ENCODE peak calls at places on chromosomes 7 and 10, in four cellular contexts. O, J, F and Y are unnamed samples.

GRCh38 chr10:126618466-126618865 is 52.0 kb downstream of the C10orf90 start:
- DNase-seq in F (no peak), O (no peak), J (no peak), Y (no peak)

GRCh38 chr10:131744356-131744755 is 156.5 kb upstream of the PPP2R2D start:
- DNase-seq in J (peak; percentile 40), O (no peak), F (no peak), Y (no peak)

GRCh38 chr10:26887611-26888215 is 27.0 kb upstream of the ABI1 start:
- DNase-seq in O (no peak), F (no peak), J (no peak), Y (no peak)

GRCh38 chr10:52999258-52999657 is 226.7 kb upstream of the MBL2 start:
- DNase-seq in O (no peak), F (no peak), J (no peak), Y (no peak)

GRCh38 chr7:123125231-123125630 is 74.5 kb downstream of the SLC13A1 start:
- DNase-seq in F (no peak), J (no peak), O (no peak), Y (no peak)

GRCh38 chr10:89301231-89301630 is 615 bp upstream of the IFIT2 start:
- DNase-seq in F (no peak), J (no peak), O (no peak), Y (no peak)

GRCh38 chr7:32093415-32094408 is 23.5 kb upstream of the PDE1C start:
- DNase-seq in F (no peak), O (no peak), J (no peak), Y (peak; percentile 19)

GRCh38 chr10:132994371-132994796 is 52.0 kb upstream of the CFAP46 start:
- DNase-seq in F (no peak), J (no peak), O (no peak), Y (no peak)

GRCh38 chr10:107915277-107915634 is 750.8 kb upstream of the SORCS1 start:
- DNase-seq in F (no peak), O (no peak), J (no peak), Y (no peak)

GRCh38 chr7:95972554-95972953 is 200.2 kb downstream of the DYNC1I1 start:
- DNase-seq in J (no peak), F (no peak), O (no peak), Y (no peak)

GRCh38 chr7:22375359-22376048 is 18.6 kb upstream of the RAPGEF5 start:
- DNase-seq in J (no peak), O (no peak), F (no peak), Y (no peak)

GRCh38 chr7:117667456-117667855 is 187.6 kb downstream of the CFTR start:
- DNase-seq in O (no peak), F (no peak), J (no peak), Y (no peak)

GRCh38 chr7:12911053-12911452 is 223.6 kb downstream of the ARL4A start:
- DNase-seq in J (no peak), F (no peak), O (no peak), Y (no peak)

GRCh38 chr7:22668971-22669401 is 58.0 kb upstream of the IL6 start:
- DNase-seq in O (no peak), J (no peak), F (no peak), Y (no peak)

GRCh38 chr7:154776350-154776749 is 226.6 kb downstream of the PAXIP1 start:
- DNase-seq in F (no peak), J (no peak), O (no peak), Y (no peak)

GRCh38 chr7:26860361-26860760 is 4.0 kb downstream of the SKAP2 start:
- DNase-seq in F (no peak), O (no peak), J (no peak), Y (no peak)

GRCh38 chr7:48421357-48421756 is 250.1 kb downstream of the ABCA13 start:
- DNase-seq in F (no peak), O (no peak), J (no peak), Y (no peak)

GRCh38 chr10:125084191-125085186 is 75.9 kb downstream of the CTBP2 start:
- DNase-seq in F (peak; percentile 99), O (peak; percentile 11), J (peak; percentile 65), Y (no peak)

GRCh38 chr10:32413513-32413912 is 32.4 kb upstream of the CCDC7 start:
- DNase-seq in F (peak; percentile 25), J (no peak), O (no peak), Y (no peak)

GRCh38 chr10:126904807-126905686 is at the start of gene DOCK1:
- DNase-seq in J (peak; percentile 83), O (no peak), F (peak; percentile 82), Y (peak; percentile 91)

GRCh38 chr7:98049034-98049433 is 57.6 kb upstream of the LMTK2 start:
- DNase-seq in F (no peak), O (no peak), J (no peak), Y (peak; percentile 53)

GRCh38 chr10:59622320-59622901 is 87.2 kb downstream of the SLC16A9 start:
- DNase-seq in O (peak; percentile 41), F (peak; percentile 13), J (no peak), Y (peak; percentile 33)

GRCh38 chr10:132462463-132463332 is 65.7 kb downstream of the PWWP2B start:
- DNase-seq in J (no peak), F (no peak), O (no peak), Y (no peak)

GRCh38 chr10:129742742-129743550 is 221.1 kb downstream of the EBF3 start:
- DNase-seq in J (peak; percentile 28), O (no peak), F (no peak), Y (peak; percentile 78)

GRCh38 chr10:44463511-44464121 is 78.7 kb upstream of the CXCL12 start:
- DNase-seq in F (no peak), J (no peak), O (no peak), Y (no peak)

GRCh38 chr7:104341545-104341944 is 13.1 kb downstream of the LHFPL3 start:
- DNase-seq in J (no peak), O (peak; percentile 44), F (no peak), Y (no peak)

GRCh38 chr10:29853913-29854312 is 205.5 kb downstream of the JCAD start:
- DNase-seq in J (no peak), F (no peak), O (no peak), Y (no peak)

GRCh38 chr7:134365341-134366054 is 48.8 kb upstream of the SLC35B4 start:
- DNase-seq in J (no peak), F (peak; percentile 78), O (peak; percentile 28), Y (no peak)

GRCh38 chr10:4470231-4470840 is 355.7 kb upstream of the AKR1E2 start:
- DNase-seq in J (no peak), F (no peak), O (no peak), Y (no peak)

GRCh38 chr10:1605999-1606940 is 131.1 kb downstream of the ADARB2 start:
- DNase-seq in O (no peak), F (no peak), J (no peak), Y (peak; percentile 62)

GRCh38 chr10:103793920-103794883 is 61.2 kb downstream of the SH3PXD2A start:
- DNase-seq in O (no peak), F (peak; percentile 65), J (peak; percentile 77), Y (no peak)
- TF ChIP-seq POLR2A in O (no peak), F (no peak), J (no peak), Y (no peak)

DNA sequence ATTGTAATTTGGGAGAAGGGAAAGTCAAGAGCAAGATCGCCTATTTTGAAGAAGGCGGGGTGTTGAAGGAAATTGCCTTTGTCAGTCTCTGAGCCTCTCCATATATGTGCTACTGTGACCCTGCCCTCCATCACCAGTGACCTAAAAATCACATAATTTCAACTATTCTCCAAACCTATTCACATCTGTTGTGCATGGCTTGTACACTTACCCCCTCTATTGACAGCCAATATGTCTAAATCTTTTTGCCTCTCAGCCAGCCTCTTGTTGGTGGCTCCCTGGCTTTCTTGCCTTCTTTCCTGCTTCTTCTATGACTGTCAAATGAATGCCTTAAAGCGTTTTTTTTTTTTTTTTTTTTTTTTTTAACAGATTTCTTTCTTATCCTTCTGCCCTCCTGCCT is 295.6 kb downstream of the AUTS2 start:
- DNase-seq in O (no peak), F (no peak), J (no peak), Y (no peak)
- TF ChIP-seq CTCF in O (peak; percentile 38), F (peak; percentile 52), J (no peak), Y (no peak)

DNA sequence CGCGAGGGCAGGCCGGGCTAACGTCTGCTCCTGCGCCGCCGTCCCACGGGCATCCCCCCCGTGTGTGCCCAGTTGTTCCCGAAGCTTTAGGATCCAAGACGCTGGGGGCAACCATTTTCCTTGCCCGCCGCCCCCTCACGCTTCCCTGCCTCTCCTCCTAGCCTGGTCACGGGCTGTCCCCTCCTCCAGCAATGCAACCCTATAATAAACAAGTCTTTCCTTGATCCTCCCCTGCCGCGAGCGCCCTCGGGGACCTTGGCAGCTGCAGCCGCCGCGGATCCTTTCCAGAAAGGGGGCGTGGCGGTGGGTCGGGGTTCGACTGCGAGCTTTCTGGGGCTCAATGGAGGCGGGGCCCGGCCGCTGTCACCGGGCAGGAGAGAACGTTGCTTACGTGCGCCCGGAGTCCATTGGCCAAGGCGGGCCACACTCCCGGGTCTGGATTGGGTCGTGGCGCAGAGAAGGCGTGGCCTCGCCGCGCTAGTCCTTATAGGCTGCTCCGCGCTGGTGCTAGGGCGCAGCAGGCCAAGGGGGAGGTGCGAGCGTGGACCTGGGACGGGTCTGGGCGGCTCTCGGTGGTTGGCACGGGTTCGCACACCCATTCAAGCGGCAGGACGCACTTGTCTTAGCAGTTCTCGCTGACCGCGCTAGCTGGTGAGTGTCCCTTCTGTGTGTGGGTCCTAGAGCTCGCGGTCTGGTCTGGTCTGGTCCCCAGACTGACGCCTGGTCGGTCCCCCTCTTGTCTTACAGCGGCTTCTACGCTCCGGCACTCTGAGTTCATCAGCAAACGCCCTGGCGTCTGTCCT is at the start of gene DDIT4:
- DNase-seq in O (peak; percentile 99), F (peak; percentile 99), J (peak; percentile 100), Y (peak; percentile 100)
- TF ChIP-seq POLR2A in O (peak; percentile 99), F (peak; percentile 100), J (peak; percentile 100), Y (no peak)

DNA sequence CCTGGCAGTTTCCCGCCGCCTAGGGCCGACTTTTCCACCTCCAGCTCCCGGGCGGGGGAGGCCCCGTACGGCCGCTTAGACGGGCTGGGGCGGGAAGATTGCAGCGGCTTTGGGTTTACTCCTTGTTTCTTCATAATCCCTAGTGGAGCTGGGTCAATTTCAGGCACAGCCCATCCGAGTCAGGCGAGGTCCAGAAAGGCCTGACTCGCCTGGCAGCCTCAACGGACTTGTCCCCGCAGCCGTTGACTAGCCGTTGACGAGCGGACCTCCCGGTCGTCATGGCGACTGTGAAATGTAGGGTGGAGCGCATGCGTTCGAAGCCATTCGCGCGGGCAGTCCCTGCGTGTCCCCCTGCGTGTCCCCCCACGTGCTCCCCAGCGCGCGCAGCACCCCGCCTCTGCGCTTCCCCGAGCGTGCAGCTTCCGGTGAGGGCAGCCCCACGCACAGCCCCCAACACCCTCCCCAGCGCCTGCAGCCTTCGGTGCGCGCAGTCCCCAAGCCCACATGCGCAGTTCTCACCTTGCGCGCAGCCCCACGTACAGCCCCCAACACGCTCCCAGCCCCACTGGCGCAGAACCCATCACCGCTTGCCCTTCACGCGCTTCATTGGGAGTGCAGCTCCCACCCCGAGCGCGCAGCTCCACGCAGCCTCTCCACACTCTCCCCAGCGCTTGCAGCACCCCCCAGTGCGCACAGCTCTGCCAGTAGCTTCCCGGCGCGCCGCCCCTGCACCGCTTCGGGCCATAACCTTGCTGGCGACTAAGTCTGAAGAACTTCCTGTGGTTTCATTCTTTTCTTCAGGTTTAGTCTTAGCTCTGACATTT is 67.8 kb downstream of the TBX20 start:
- DNase-seq in F (no peak), J (peak; percentile 58), O (no peak), Y (no peak)
- TF ChIP-seq CTCF in F (no peak), J (no peak), O (no peak), Y (no peak)